ENCODE peak calls at places on chromosome 6, in ten cellular contexts. One of them, this sample, is unnamed.

GRCh38 chr6:7727951-7728854 is 2.3 kb downstream of the BMP6 start:
- DNase-seq in coronary artery: no peak
- DNase-seq in left colon: no peak
- DNase-seq in anterior cingulate cortex: peak; percentile 51
- DNase-seq in colonic mucosa: peak; percentile 24
- DNase-seq in epithelial cell of proximal tubule: no peak
- DNase-seq in RWPE1: no peak
- DNase-seq in ACHN: no peak
- DNase-seq in osteocyte: no peak
- DNase-seq in activated CD4-positive, alpha-beta T cell treated with anti-CD3 and anti-CD28 coated beads for 24 hours: no peak
- DNase-seq in this sample: peak; percentile 78

GRCh38 chr6:73002588-73002987 is 222.7 kb downstream of the KHDC1L start:
- DNase-seq in coronary artery: no peak
- DNase-seq in left colon: no peak
- DNase-seq in anterior cingulate cortex: no peak
- DNase-seq in colonic mucosa: no peak
- DNase-seq in epithelial cell of proximal tubule: no peak
- DNase-seq in RWPE1: no peak
- DNase-seq in ACHN: no peak
- DNase-seq in osteocyte: no peak
- DNase-seq in activated CD4-positive, alpha-beta T cell treated with anti-CD3 and anti-CD28 coated beads for 24 hours: no peak
- DNase-seq in this sample: no peak

GRCh38 chr6:44268095-44268628 is 2.1 kb upstream of the TMEM151B start:
- DNase-seq in coronary artery: no peak
- DNase-seq in left colon: no peak
- DNase-seq in anterior cingulate cortex: peak; percentile 15
- DNase-seq in colonic mucosa: peak; percentile 68
- DNase-seq in epithelial cell of proximal tubule: no peak
- DNase-seq in RWPE1: peak; percentile 61
- DNase-seq in ACHN: peak; percentile 50
- DNase-seq in osteocyte: no peak
- DNase-seq in activated CD4-positive, alpha-beta T cell treated with anti-CD3 and anti-CD28 coated beads for 24 hours: no peak
- DNase-seq in this sample: peak; percentile 82

GRCh38 chr6:157629220-157629619 is 193.8 kb upstream of the SNX9 start:
- DNase-seq in coronary artery: no peak
- DNase-seq in left colon: no peak
- DNase-seq in anterior cingulate cortex: no peak
- DNase-seq in colonic mucosa: no peak
- DNase-seq in epithelial cell of proximal tubule: no peak
- DNase-seq in RWPE1: no peak
- DNase-seq in ACHN: no peak
- DNase-seq in osteocyte: no peak
- DNase-seq in activated CD4-positive, alpha-beta T cell treated with anti-CD3 and anti-CD28 coated beads for 24 hours: no peak
- DNase-seq in this sample: no peak

GRCh38 chr6:116536216-116536621 is 9.3 kb downstream of the TRAPPC3L start:
- DNase-seq in coronary artery: no peak
- DNase-seq in left colon: no peak
- DNase-seq in anterior cingulate cortex: no peak
- DNase-seq in colonic mucosa: peak; percentile 27
- DNase-seq in epithelial cell of proximal tubule: no peak
- DNase-seq in RWPE1: peak; percentile 40
- DNase-seq in ACHN: peak; percentile 66
- DNase-seq in osteocyte: no peak
- DNase-seq in activated CD4-positive, alpha-beta T cell treated with anti-CD3 and anti-CD28 coated beads for 24 hours: peak; percentile 29
- DNase-seq in this sample: no peak

GRCh38 chr6:93123585-93123984 is 295.8 kb downstream of the EPHA7 start:
- DNase-seq in coronary artery: no peak
- DNase-seq in left colon: no peak
- DNase-seq in anterior cingulate cortex: no peak
- DNase-seq in colonic mucosa: no peak
- DNase-seq in epithelial cell of proximal tubule: no peak
- DNase-seq in RWPE1: no peak
- DNase-seq in ACHN: no peak
- DNase-seq in osteocyte: no peak
- DNase-seq in activated CD4-positive, alpha-beta T cell treated with anti-CD3 and anti-CD28 coated beads for 24 hours: no peak
- DNase-seq in this sample: no peak

GRCh38 chr6:12334524-12335130 is 44.5 kb downstream of the EDN1 start:
- DNase-seq in coronary artery: no peak
- DNase-seq in left colon: no peak
- DNase-seq in anterior cingulate cortex: no peak
- DNase-seq in colonic mucosa: no peak
- DNase-seq in epithelial cell of proximal tubule: no peak
- DNase-seq in RWPE1: no peak
- DNase-seq in ACHN: no peak
- DNase-seq in osteocyte: no peak
- DNase-seq in activated CD4-positive, alpha-beta T cell treated with anti-CD3 and anti-CD28 coated beads for 24 hours: no peak
- DNase-seq in this sample: no peak

GRCh38 chr6:71979911-71980310 is 93.6 kb downstream of the RIMS1 start:
- DNase-seq in coronary artery: no peak
- DNase-seq in left colon: no peak
- DNase-seq in anterior cingulate cortex: no peak
- DNase-seq in colonic mucosa: no peak
- DNase-seq in epithelial cell of proximal tubule: no peak
- DNase-seq in RWPE1: peak; percentile 5
- DNase-seq in ACHN: no peak
- DNase-seq in osteocyte: no peak
- DNase-seq in activated CD4-positive, alpha-beta T cell treated with anti-CD3 and anti-CD28 coated beads for 24 hours: no peak
- DNase-seq in this sample: no peak

GRCh38 chr6:46921731-46922130 is at the start of gene ADGRF5:
- DNase-seq in coronary artery: no peak
- DNase-seq in left colon: no peak
- DNase-seq in anterior cingulate cortex: no peak
- DNase-seq in colonic mucosa: no peak
- DNase-seq in epithelial cell of proximal tubule: no peak
- DNase-seq in RWPE1: no peak
- DNase-seq in ACHN: no peak
- DNase-seq in osteocyte: no peak
- DNase-seq in activated CD4-positive, alpha-beta T cell treated with anti-CD3 and anti-CD28 coated beads for 24 hours: no peak
- DNase-seq in this sample: peak; percentile 77

GRCh38 chr6:33979750-33980149 is 166.1 kb downstream of the GRM4 start:
- DNase-seq in coronary artery: peak; percentile 53
- DNase-seq in left colon: peak; percentile 25
- DNase-seq in anterior cingulate cortex: no peak
- DNase-seq in colonic mucosa: peak; percentile 20
- DNase-seq in epithelial cell of proximal tubule: no peak
- DNase-seq in RWPE1: no peak
- DNase-seq in ACHN: no peak
- DNase-seq in osteocyte: no peak
- DNase-seq in activated CD4-positive, alpha-beta T cell treated with anti-CD3 and anti-CD28 coated beads for 24 hours: no peak
- DNase-seq in this sample: peak; percentile 23

GRCh38 chr6:120354452-120355098 is 979.7 kb downstream of the TBC1D32 start:
- DNase-seq in coronary artery: no peak
- DNase-seq in left colon: no peak
- DNase-seq in anterior cingulate cortex: no peak
- DNase-seq in colonic mucosa: no peak
- DNase-seq in epithelial cell of proximal tubule: no peak
- DNase-seq in RWPE1: no peak
- DNase-seq in ACHN: no peak
- DNase-seq in osteocyte: no peak
- DNase-seq in activated CD4-positive, alpha-beta T cell treated with anti-CD3 and anti-CD28 coated beads for 24 hours: no peak
- DNase-seq in this sample: no peak

GRCh38 chr6:34709386-34709785 is 12.8 kb upstream of the ILRUN start:
- DNase-seq in coronary artery: peak; percentile 75
- DNase-seq in left colon: peak; percentile 34
- DNase-seq in anterior cingulate cortex: peak; percentile 44
- DNase-seq in colonic mucosa: no peak
- DNase-seq in epithelial cell of proximal tubule: no peak
- DNase-seq in RWPE1: no peak
- DNase-seq in ACHN: no peak
- DNase-seq in osteocyte: peak; percentile 85
- DNase-seq in activated CD4-positive, alpha-beta T cell treated with anti-CD3 and anti-CD28 coated beads for 24 hours: no peak
- DNase-seq in this sample: peak; percentile 80

GRCh38 chr6:162198072-162198471 is 529.5 kb downstream of the PRKN start:
- DNase-seq in coronary artery: no peak
- DNase-seq in left colon: no peak
- DNase-seq in anterior cingulate cortex: no peak
- DNase-seq in colonic mucosa: no peak
- DNase-seq in epithelial cell of proximal tubule: no peak
- DNase-seq in RWPE1: no peak
- DNase-seq in ACHN: no peak
- DNase-seq in osteocyte: no peak
- DNase-seq in activated CD4-positive, alpha-beta T cell treated with anti-CD3 and anti-CD28 coated beads for 24 hours: no peak
- DNase-seq in this sample: no peak